ENCODE peak calls at places on chromosomes 2 and 18, in four cellular contexts. C is left ventricle myocardium inferior, U is fibroblast of mammary gland, A is aorta. H is an unnamed sample.

GRCh38 chr18:21242141-21243040 is at the start of gene GREB1L:
- DNase-seq in C (peak; percentile 61), U (peak; percentile 59), A (peak; percentile 68), H (peak; percentile 14)

GRCh38 chr18:45760443-45761036 is 36.6 kb downstream of the SLC14A1 start:
- DNase-seq in C (no peak), U (no peak), A (no peak), H (no peak)

GRCh38 chr2:70985956-70986355 is 7.5 kb downstream of the ANKRD53 start:
- DNase-seq in C (no peak), U (no peak), A (no peak), H (no peak)

GRCh38 chr2:72220170-72220569 is 72.5 kb upstream of the CYP26B1 start:
- DNase-seq in C (no peak), U (peak; percentile 20), A (no peak), H (no peak)

GRCh38 chr2:241036397-241036963 is 38.1 kb downstream of the SNED1 start:
- DNase-seq in C (no peak), U (peak; percentile 15), A (no peak), H (peak; percentile 84)

GRCh38 chr18:76619342-76620315 is 124.6 kb upstream of the ZNF516 start:
- DNase-seq in C (peak; percentile 64), U (peak; percentile 91), A (peak; percentile 85), H (no peak)

GRCh38 chr2:10382313-10383061 is 65.6 kb downstream of the ODC1 start:
- DNase-seq in C (no peak), U (no peak), A (peak; percentile 64), H (peak; percentile 63)

GRCh38 chr2:39772086-39772811 is 6.8 kb downstream of the THUMPD2 start:
- DNase-seq in C (no peak), U (peak; percentile 62), A (no peak), H (no peak)

GRCh38 chr2:217835931-217836881 is 166.6 kb downstream of the TNS1 start:
- DNase-seq in C (peak; percentile 80), U (peak; percentile 97), A (peak; percentile 80), H (no peak)

GRCh38 chr2:107635883-107636282 is 190.8 kb upstream of the RGPD4 start:
- DNase-seq in C (no peak), U (peak; percentile 98), A (no peak), H (no peak)

GRCh38 chr2:241443486-241444223 is 64.7 kb downstream of the STK25 start:
- DNase-seq in C (peak; percentile 27), U (peak; percentile 67), A (no peak), H (peak; percentile 61)

GRCh38 chr2:128808462-128809255 is 490.0 kb upstream of the HS6ST1 start:
- DNase-seq in C (no peak), U (peak; percentile 65), A (no peak), H (no peak)

GRCh38 chr2:133171396-133172004 is 396.8 kb downstream of the NCKAP5 start:
- DNase-seq in C (no peak), U (peak; percentile 63), A (no peak), H (no peak)

GRCh38 chr18:3816601-3817363 is 366.8 kb downstream of the TGIF1 start:
- DNase-seq in C (no peak), U (peak; percentile 100), A (no peak), H (no peak)

GRCh38 chr2:19330436-19330835 is 28.0 kb downstream of the OSR1 start:
- DNase-seq in C (no peak), U (no peak), A (no peak), H (no peak)

GRCh38 chr2:64273524-64274398 is 129.5 kb upstream of the PELI1 start:
- DNase-seq in C (peak; percentile 36), U (peak; percentile 97), A (peak; percentile 55), H (no peak)

GRCh38 chr2:64141711-64142405 is 2.4 kb downstream of the PELI1 start:
- DNase-seq in C (no peak), U (no peak), A (no peak), H (no peak)

GRCh38 chr2:183010112-183010511 is 28.1 kb downstream of the NCKAP1 start:
- DNase-seq in C (peak; percentile 29), U (peak; percentile 64), A (no peak), H (no peak)

GRCh38 chr2:190098851-190099250 is 36.3 kb upstream of the MSTN start:
- DNase-seq in C (no peak), U (no peak), A (no peak), H (no peak)

GRCh38 chr2:12287220-12287751 is 429.4 kb upstream of the TRIB2 start:
- DNase-seq in C (peak; percentile 20), U (no peak), A (no peak), H (no peak)

GRCh38 chr18:34965108-34965507 is 76.1 kb upstream of the MAPRE2 start:
- DNase-seq in C (no peak), U (no peak), A (no peak), H (no peak)

GRCh38 chr2:20065885-20066602 is 14.6 kb upstream of the LAPTM4A start:
- DNase-seq in C (peak; percentile 53), U (peak; percentile 81), A (no peak), H (no peak)

GRCh38 chr18:26471027-26471426 is 77.3 kb downstream of the KCTD1 start:
- DNase-seq in C (no peak), U (no peak), A (no peak), H (no peak)

GRCh38 chr2:175976758-175977157 is 25.3 kb downstream of the LNPK start:
- DNase-seq in C (no peak), U (peak; percentile 31), A (no peak), H (no peak)

GRCh38 chr2:102736174-102736606 is 25.6 kb upstream of the TMEM182 start:
- DNase-seq in C (no peak), U (peak; percentile 17), A (no peak), H (no peak)

GRCh38 chr2:136356111-136357033 is 238.4 kb upstream of the CXCR4 start:
- DNase-seq in C (no peak), U (no peak), A (no peak), H (no peak)

GRCh38 chr2:5368263-5368662 is 323.9 kb upstream of the SOX11 start:
- DNase-seq in C (no peak), U (no peak), A (no peak), H (no peak)

GRCh38 chr18:59718108-59719057 is 21.2 kb upstream of the CCBE1 start:
- DNase-seq in C (no peak), U (peak; percentile 97), A (no peak), H (no peak)

GRCh38 chr2:48318118-48318517 is 211.8 kb upstream of the STON1 start:
- DNase-seq in C (no peak), U (no peak), A (no peak), H (no peak)

GRCh38 chr2:240577281-240578109 is 9.0 kb upstream of the CAPN10 start:
- DNase-seq in C (peak; percentile 16), U (no peak), A (peak; percentile 21), H (no peak)

GRCh38 chr2:238145851-238146250 is 7.4 kb downstream of the KLHL30 start:
- DNase-seq in C (no peak), U (no peak), A (no peak), H (no peak)

GRCh38 chr18:25230658-25231326 is 121.2 kb downstream of the ZNF521 start:
- DNase-seq in C (peak; percentile 75), U (peak; percentile 91), A (peak; percentile 81), H (no peak)

GRCh38 chr2:18412980-18413793 is 147.3 kb downstream of the RDH14 start:
- DNase-seq in C (no peak), U (peak; percentile 58), A (no peak), H (no peak)

GRCh38 chr2:17646096-17646554 is 105.6 kb downstream of the VSNL1 start:
- DNase-seq in C (no peak), U (peak; percentile 88), A (no peak), H (peak; percentile 56)

GRCh38 chr18:32353257-32353656 is 117.4 kb downstream of the GAREM1 start:
- DNase-seq in C (no peak), U (no peak), A (no peak), H (no peak)

GRCh38 chr18:32346667-32347066 is 124.0 kb downstream of the GAREM1 start:
- DNase-seq in C (no peak), U (no peak), A (no peak), H (no peak)

GRCh38 chr18:32351014-32351413 is 119.7 kb downstream of the GAREM1 start:
- DNase-seq in C (no peak), U (peak; percentile 64), A (no peak), H (no peak)

DNA sequence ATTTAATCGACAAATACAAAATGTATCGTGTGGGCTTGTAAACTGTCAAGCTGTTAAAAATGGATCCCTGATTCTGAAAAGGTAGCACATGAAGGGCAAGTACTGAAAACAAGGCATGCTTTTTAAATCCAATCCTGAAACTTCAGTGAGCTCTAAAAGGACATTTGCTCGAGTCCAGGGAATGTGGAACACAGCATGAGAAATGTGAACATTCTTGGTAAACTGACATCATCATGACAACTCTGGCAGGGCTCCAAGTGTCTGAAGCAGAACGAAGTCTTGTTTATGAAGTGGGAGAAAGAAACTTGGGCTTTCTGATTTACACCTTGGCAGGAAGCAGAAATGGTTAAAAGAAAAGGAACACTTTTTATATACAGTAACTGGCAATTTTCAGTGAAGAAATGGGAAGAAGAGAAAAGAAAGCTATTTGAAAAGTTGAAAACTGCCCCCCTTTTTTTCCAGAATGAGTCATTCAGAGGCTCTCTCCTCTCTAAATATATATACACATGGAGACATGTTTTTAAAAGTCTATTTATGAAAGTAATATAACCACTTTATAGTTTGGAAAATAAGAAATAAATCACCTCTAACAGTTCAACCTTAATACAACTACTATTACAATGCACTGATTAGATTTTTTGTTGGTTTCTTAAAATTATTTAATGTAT is 120.8 kb downstream of the GAREM1 start:
- DNase-seq in C (peak; percentile 30), U (peak; percentile 97), A (peak; percentile 79), H (no peak)
- H3K4me3 ChIP-seq in C (peak overlapping the region; percentile 24), U (peak overlapping the region; percentile 15), A (no peak overlapping the region), H (no peak overlapping the region)

DNA sequence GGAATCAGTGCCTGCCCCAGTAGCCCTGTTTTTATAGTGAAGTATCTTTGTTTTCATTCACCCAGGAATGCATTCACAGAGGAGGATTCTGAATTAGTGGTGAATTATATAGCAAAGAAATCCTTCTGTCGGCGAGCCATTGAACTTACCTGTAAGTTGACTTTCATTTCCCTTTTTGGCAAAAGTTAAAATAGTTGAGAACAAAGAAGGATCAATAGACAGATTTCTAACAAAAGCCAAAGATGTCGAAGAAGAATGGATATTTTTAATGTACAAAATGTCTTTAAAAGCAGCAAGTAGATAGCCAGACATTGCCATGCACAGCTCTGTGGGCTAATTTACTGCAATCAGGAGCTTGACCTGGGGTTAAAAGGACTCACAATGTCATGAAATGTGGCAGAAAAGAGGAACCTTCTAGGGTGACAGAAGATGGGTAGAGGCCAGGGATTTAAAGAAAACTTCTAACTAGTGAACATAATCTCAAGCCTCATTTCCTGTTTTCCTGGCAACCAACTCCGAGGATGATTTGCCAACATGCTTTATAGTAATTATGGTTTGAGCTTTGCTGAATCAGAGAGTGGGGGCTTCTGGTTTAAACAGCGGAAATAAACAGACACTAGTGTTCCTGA is 53.8 kb upstream of the TMEM87B start:
- DNase-seq in C (no peak), U (peak; percentile 31), A (no peak), H (no peak)
- H3K4me3 ChIP-seq in C (no peak overlapping the region), U (no peak overlapping the region), A (no peak overlapping the region), H (peak overlapping the region; percentile 6)

DNA sequence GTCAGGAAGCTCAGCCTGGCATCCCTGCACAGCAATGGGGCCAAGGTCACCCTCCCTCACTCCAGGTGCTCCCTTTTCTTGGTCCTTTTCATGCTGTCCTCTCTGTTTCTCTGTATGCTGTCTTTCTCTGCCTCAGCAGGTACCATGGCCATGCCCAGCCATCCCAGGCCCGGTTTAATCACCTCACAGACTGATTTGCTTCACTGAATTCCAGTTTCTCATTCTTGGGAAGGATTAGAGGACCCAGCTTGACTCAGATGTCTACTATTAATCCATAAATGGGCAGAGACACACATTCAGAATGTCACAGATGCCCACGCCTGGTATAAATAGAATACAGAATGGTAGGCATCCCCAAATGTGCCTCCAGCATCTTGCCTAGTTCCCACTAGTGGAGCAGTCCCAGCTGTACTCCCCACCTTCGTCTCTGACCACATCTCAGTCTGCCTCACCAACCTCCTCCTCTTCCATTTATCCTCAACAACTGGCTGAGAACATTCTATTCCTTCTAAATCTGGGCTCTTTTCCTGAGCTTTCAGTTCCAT is 14.2 kb upstream of the L3MBTL4 start:
- DNase-seq in C (no peak), U (no peak), A (no peak), H (no peak)
- H3K4me3 ChIP-seq in C (no peak overlapping the region), U (no peak overlapping the region), A (no peak overlapping the region), H (no peak overlapping the region)

GRCh38 chr2:197514754-197515153 is 1.1 kb upstream of the MOB4 start:
- DNase-seq in C (no peak), U (peak; percentile 15), A (no peak), H (no peak)
- H3K4me3 ChIP-seq in C (peak overlapping the region; percentile 95), U (peak overlapping the region; percentile 91), A (peak overlapping the region; percentile 53), H (peak overlapping the region; percentile 92)